ENCODE peak calls at places on chromosomes 5 and 9, in nine cellular contexts. A is activated effector memory CD4-positive, alpha-beta T cell treated with Interleukin-2 at 50 U/mL for 16 hours; C is A549; Q is IMR-90; N is retina; X is GM23338; L is HT1080; V is pancreas; F is kidney tubule cell. S is an unnamed sample.

GRCh38 chr9:126027566-126027965 is 280.4 kb downstream of the PBX3 start:
- DNase-seq in A (no peak), C (no peak), Q (no peak), N (no peak), X (no peak), L (no peak), V (no peak), F (no peak), S (peak; percentile 31)

GRCh38 chr5:137300411-137301240 is 198.5 kb downstream of the SPOCK1 start:
- DNase-seq in A (no peak), C (no peak), Q (peak; percentile 65), N (no peak), X (no peak), L (peak; percentile 64), V (no peak), F (peak; percentile 42), S (no peak)

GRCh38 chr5:8756498-8757084 is 789.3 kb downstream of the SEMA5A start:
- DNase-seq in A (no peak), C (no peak), Q (peak; percentile 60), N (peak; percentile 41), X (peak; percentile 66), L (peak; percentile 64), V (no peak), F (peak; percentile 63), S (no peak)

GRCh38 chr5:76521240-76521758 is 101.9 kb downstream of the F2RL2 start:
- DNase-seq in A (no peak), C (no peak), Q (peak; percentile 26), N (no peak), X (no peak), L (peak; percentile 36), V (no peak), F (peak; percentile 19), S (no peak)

GRCh38 chr9:98175013-98175679 is 17.3 kb downstream of the CORO2A start:
- DNase-seq in A (no peak), C (no peak), Q (no peak), N (no peak), X (no peak), L (no peak), V (no peak), F (no peak), S (no peak)

GRCh38 chr9:129968690-129969485 is 74.1 kb downstream of the FNBP1 start:
- DNase-seq in A (no peak), C (no peak), Q (peak; percentile 93), N (no peak), X (no peak), L (peak; percentile 64), V (no peak), F (peak; percentile 34), S (no peak)

GRCh38 chr9:134504106-134504385 is 137.6 kb upstream of the COL5A1 start:
- DNase-seq in A (no peak), C (no peak), Q (no peak), N (no peak), X (no peak), L (no peak), V (no peak), F (no peak), S (no peak)

GRCh38 chr5:133189881-133190280 is 138.1 kb downstream of the HSPA4 start:
- DNase-seq in A (no peak), C (no peak), Q (no peak), N (no peak), X (no peak), L (no peak), V (no peak), F (no peak), S (no peak)

GRCh38 chr9:93576296-93577044 is at the start of gene PHF2:
- DNase-seq in A (no peak), C (peak; percentile 47), Q (no peak), N (no peak), X (peak; percentile 43), L (no peak), V (peak; percentile 53), F (peak; percentile 26), S (no peak)

GRCh38 chr5:366541-367357 is 45.2 kb downstream of the AHRR start:
- DNase-seq in A (no peak), C (no peak), Q (no peak), N (no peak), X (no peak), L (no peak), V (no peak), F (no peak), S (peak; percentile 20)

GRCh38 chr9:77752566-77752965 is 104.4 kb upstream of the GNA14 start:
- DNase-seq in A (no peak), C (no peak), Q (peak; percentile 94), N (no peak), X (no peak), L (peak; percentile 3), V (no peak), F (no peak), S (no peak)

GRCh38 chr5:173925449-173926071 is 37.4 kb downstream of the CPEB4 start:
- DNase-seq in A (peak; percentile 20), C (peak; percentile 25), Q (peak; percentile 57), N (no peak), X (peak; percentile 64), L (peak; percentile 24), V (no peak), F (peak; percentile 35), S (no peak)

GRCh38 chr9:9558907-9559306 is 1053.9 kb downstream of the PTPRD start:
- DNase-seq in A (no peak), C (no peak), Q (no peak), N (no peak), X (no peak), L (no peak), V (no peak), F (no peak), S (no peak)

GRCh38 chr9:123445981-123446610 is 90.1 kb downstream of the CRB2 start:
- DNase-seq in A (no peak), C (no peak), Q (peak; percentile 43), N (no peak), X (no peak), L (peak; percentile 88), V (no peak), F (no peak), S (no peak)

GRCh38 chr5:111121926-111122325 is 29.8 kb downstream of the WDR36 start:
- DNase-seq in A (no peak), C (no peak), Q (no peak), N (no peak), X (no peak), L (no peak), V (no peak), F (peak; percentile 61), S (no peak)

GRCh38 chr9:107635803-107636174 is 146.2 kb upstream of the KLF4 start:
- DNase-seq in A (no peak), C (no peak), Q (no peak), N (no peak), X (no peak), L (no peak), V (no peak), F (no peak), S (no peak)

GRCh38 chr5:32042571-32042970 is 131.5 kb downstream of the GOLPH3 start:
- DNase-seq in A (no peak), C (no peak), Q (no peak), N (peak; percentile 32), X (no peak), L (no peak), V (no peak), F (peak; percentile 83), S (no peak)

GRCh38 chr5:115738807-115739206 is 77.7 kb downstream of the CDO1 start:
- DNase-seq in A (no peak), C (no peak), Q (no peak), N (no peak), X (no peak), L (no peak), V (no peak), F (no peak), S (no peak)

GRCh38 chr9:127393680-127394079 is 3.3 kb upstream of the SLC2A8 start:
- DNase-seq in A (no peak), C (no peak), Q (peak; percentile 32), N (no peak), X (no peak), L (no peak), V (no peak), F (no peak), S (no peak)

GRCh38 chr9:97555164-97555563 is 53.7 kb downstream of the TMOD1 start:
- DNase-seq in A (no peak), C (no peak), Q (peak; percentile 13), N (peak; percentile 55), X (no peak), L (no peak), V (no peak), F (no peak), S (no peak)

GRCh38 chr5:37272564-37272963 is 23.4 kb upstream of the CPLANE1 start:
- DNase-seq in A (no peak), C (peak; percentile 41), Q (peak; percentile 2), N (no peak), X (peak; percentile 51), L (peak; percentile 61), V (no peak), F (peak; percentile 77), S (no peak)

GRCh38 chr9:75176037-75176436 is 87.7 kb downstream of the OSTF1 start:
- DNase-seq in A (no peak), C (no peak), Q (no peak), N (no peak), X (no peak), L (no peak), V (no peak), F (peak; percentile 53), S (no peak)

GRCh38 chr5:88897748-88898147 is 14.8 kb upstream of the MEF2C start:
- DNase-seq in A (no peak), C (no peak), Q (no peak), N (no peak), X (peak; percentile 73), L (no peak), V (no peak), F (no peak), S (no peak)

GRCh38 chr9:111438576-111439235 is 45.5 kb downstream of the ECPAS start:
- DNase-seq in A (no peak), C (no peak), Q (peak; percentile 32), N (peak; percentile 3), X (no peak), L (no peak), V (no peak), F (no peak), S (no peak)